ENCODE peak calls at places on chromosomes 1 and 21, in eight cellular contexts. U is A549, R is IMR-90, Y is tibial artery, S is fibroblast of lung, E is OCI-LY7, O is transverse colon, A is aorta. N is an unnamed sample.
A peak's percentile ranks its signal among the peaks of the same experiment; 100 is the strongest.

GRCh38 chr21:33763573-33763881 is 121.2 kb downstream of the ITSN1 start:
- DNase-seq in R (no peak), U (no peak), Y (no peak), O (no peak), A (no peak), S (no peak), E (no peak), N (no peak)

GRCh38 chr1:84103197-84103992 is 40.7 kb upstream of the PRKACB start:
- DNase-seq in Y (peak; percentile 73), O (peak; percentile 39), U (peak; percentile 82), R (peak; percentile 93), A (peak; percentile 64), S (peak; percentile 92), E (no peak), N (no peak)

GRCh38 chr1:236365999-236366570 is 28.0 kb upstream of the EDARADD start:
- DNase-seq in S (no peak), R (no peak), U (no peak), E (no peak), A (no peak), O (no peak), Y (no peak), N (no peak)

GRCh38 chr1:161934278-161934608 is 89.4 kb downstream of the OLFML2B start:
- DNase-seq in R (no peak), O (no peak), Y (no peak), U (no peak), A (no peak), S (no peak), E (peak; percentile 2), N (no peak)

GRCh38 chr1:231691618-231692259 is 65.1 kb downstream of the DISC1 start:
- DNase-seq in R (peak; percentile 47), O (no peak), U (peak; percentile 34), S (no peak), Y (no peak), A (peak; percentile 83), E (no peak), N (no peak)

GRCh38 chr1:50929376-50929958 is 30.6 kb downstream of the FAF1 start:
- DNase-seq in O (no peak), A (no peak), R (peak; percentile 59), E (peak; percentile 47), S (peak; percentile 72), U (peak; percentile 39), Y (no peak), N (no peak)

GRCh38 chr1:154937051-154937987 is 800 bp upstream of the PMVK start:
- DNase-seq in S (peak; percentile 98), E (peak; percentile 91), A (peak; percentile 97), O (peak; percentile 92), R (peak; percentile 97), U (peak; percentile 96), Y (peak; percentile 94), N (peak; percentile 87)

GRCh38 chr1:183110466-183110865 is 75.6 kb upstream of the LAMC2 start:
- DNase-seq in A (no peak), O (no peak), Y (no peak), E (no peak), U (no peak), R (no peak), S (no peak), N (no peak)

GRCh38 chr1:229114315-229114714 is 156.6 kb upstream of the RAB4A start:
- DNase-seq in E (no peak), R (no peak), O (no peak), Y (no peak), A (no peak), S (peak; percentile 8), U (peak; percentile 32), N (no peak)

GRCh38 chr1:157073944-157074685 is 25.5 kb downstream of the ETV3L start:
- DNase-seq in A (peak; percentile 89), O (peak; percentile 71), E (peak; percentile 23), Y (peak; percentile 80), U (peak; percentile 74), R (peak; percentile 68), S (peak; percentile 75), N (no peak)

GRCh38 chr1:8908388-8909151 is 30.1 kb upstream of the ENO1 start:
- DNase-seq in O (no peak), Y (no peak), E (no peak), U (peak; percentile 71), R (no peak), A (no peak), S (no peak), N (no peak)

GRCh38 chr1:22745675-22746585 is 35.3 kb downstream of the EPHB2 start:
- DNase-seq in R (peak; percentile 83), S (peak; percentile 60), O (peak; percentile 76), A (no peak), Y (no peak), U (peak; percentile 88), E (no peak), N (no peak)

GRCh38 chr1:206551985-206552325 is 44.6 kb downstream of the RASSF5 start:
- DNase-seq in A (no peak), S (no peak), R (no peak), Y (no peak), U (no peak), E (no peak), O (peak; percentile 28), N (peak; percentile 80)

GRCh38 chr1:225880210-225880584 is 2.0 kb downstream of the TMEM63A start:
- DNase-seq in E (no peak), U (no peak), A (peak; percentile 70), O (peak; percentile 54), Y (no peak), S (no peak), R (no peak), N (no peak)

GRCh38 chr1:24541711-24542346 is 14.1 kb upstream of the NCMAP start:
- DNase-seq in S (no peak), U (peak; percentile 35), Y (no peak), R (no peak), E (no peak), O (peak; percentile 56), A (no peak), N (no peak)

GRCh38 chr21:35127851-35128250 is 78.7 kb upstream of the RUNX1 start:
- DNase-seq in O (no peak), E (no peak), R (no peak), S (no peak), Y (no peak), U (no peak), A (no peak), N (no peak)

GRCh38 chr1:194466706-194467105 is 1280.3 kb upstream of the B3GALT2 start:
- DNase-seq in O (no peak), Y (no peak), A (no peak), E (no peak), R (no peak), U (no peak), S (peak; percentile 6), N (no peak)

DNA sequence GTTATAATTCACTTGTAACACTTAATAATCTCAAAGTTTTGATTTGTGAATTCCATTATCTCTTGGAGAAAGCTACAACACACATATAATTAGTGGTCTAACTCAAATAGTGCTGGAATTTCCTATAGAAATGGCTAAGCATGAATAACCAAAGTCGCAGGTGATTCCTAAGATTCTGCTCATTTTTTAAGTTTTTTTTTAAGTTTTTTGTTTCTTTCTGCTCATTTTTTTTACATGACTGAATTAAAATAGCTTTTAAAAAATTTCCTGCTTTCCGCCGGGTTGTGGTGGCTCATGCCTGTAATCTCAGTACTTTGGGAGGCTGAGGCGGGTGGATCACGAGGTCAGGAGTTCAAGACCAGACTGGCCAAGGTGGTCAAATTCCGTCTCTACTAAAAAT is 90.4 kb downstream of the APP start:
- DNase-seq in A (no peak), R (no peak), U (no peak), Y (no peak), E (no peak), S (no peak), O (no peak), N (no peak)
- H3K4me1 ChIP-seq in A (no peaks in the 10 kb centered on the region), R (peaks cover 3% of the 10 kb centered on the region), U (peaks cover 7% of the 10 kb centered on the region), Y (no peaks in the 10 kb centered on the region), E (no peaks in the 10 kb centered on the region), S (no peaks in the 10 kb centered on the region), O (no peaks in the 10 kb centered on the region), N (no peaks in the 10 kb centered on the region)

GRCh38 chr1:5649795-5650194 is 342.4 kb downstream of the NPHP4 start:
- DNase-seq in O (no peak), Y (no peak), E (no peak), A (peak; percentile 33), U (no peak), S (no peak), R (no peak), N (no peak)
- H3K9me3 ChIP-seq in O (no peaks in the 10 kb centered on the region), Y (no peaks in the 10 kb centered on the region), E (no peaks in the 10 kb centered on the region), A (no peaks in the 10 kb centered on the region), U (no peaks in the 10 kb centered on the region), S (no peaks in the 10 kb centered on the region), R (peaks cover 68% of the 10 kb centered on the region), N (no peaks in the 10 kb centered on the region)

DNA sequence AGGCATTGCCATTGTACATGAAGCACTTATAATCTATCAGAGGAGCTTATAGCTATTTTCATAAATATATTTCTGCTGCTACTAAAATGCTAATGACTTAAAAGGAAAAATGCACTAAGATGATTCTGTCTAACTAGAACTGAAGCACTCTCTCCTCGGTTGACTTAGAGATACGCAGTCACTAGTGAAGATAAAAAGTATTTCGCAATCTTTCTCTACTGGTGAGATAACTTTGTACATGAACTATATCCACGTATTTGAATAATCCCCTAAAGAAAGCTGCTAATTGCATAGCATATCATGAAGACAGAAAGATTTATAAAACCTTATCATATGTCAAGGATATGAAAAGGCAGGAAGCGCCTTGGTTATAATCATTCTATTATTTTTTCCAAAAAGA is 658.1 kb upstream of the PRMT6 start:
- DNase-seq in O (no peak), Y (no peak), A (no peak), U (no peak), S (no peak), E (no peak), R (no peak), N (no peak)
- H3K27ac ChIP-seq in O (no peak overlapping the region), Y (no peak overlapping the region), A (no peak overlapping the region), U (no peak overlapping the region), S (no peak overlapping the region), E (no peak overlapping the region), R (no peak overlapping the region), N (no peak overlapping the region)

GRCh38 chr1:31055501-31055900 is 10.0 kb downstream of the PUM1 start:
- DNase-seq in E (no peak), O (no peak), A (no peak), R (no peak), U (no peak), S (no peak), Y (no peak), N (no peak)

GRCh38 chr1:31055953-31056352 is 9.6 kb downstream of the PUM1 start:
- DNase-seq in Y (no peak), O (no peak), E (no peak), S (no peak), R (no peak), A (no peak), U (no peak), N (no peak)

GRCh38 chr1:31054349-31054748 is 11.2 kb downstream of the PUM1 start:
- DNase-seq in U (no peak), S (no peak), E (no peak), Y (no peak), O (no peak), A (no peak), R (peak; percentile 38), N (no peak)

GRCh38 chr1:31058012-31058411 is 7.5 kb downstream of the PUM1 start:
- DNase-seq in O (no peak), Y (no peak), R (no peak), A (peak; percentile 9), S (no peak), U (no peak), E (no peak), N (no peak)

DNA sequence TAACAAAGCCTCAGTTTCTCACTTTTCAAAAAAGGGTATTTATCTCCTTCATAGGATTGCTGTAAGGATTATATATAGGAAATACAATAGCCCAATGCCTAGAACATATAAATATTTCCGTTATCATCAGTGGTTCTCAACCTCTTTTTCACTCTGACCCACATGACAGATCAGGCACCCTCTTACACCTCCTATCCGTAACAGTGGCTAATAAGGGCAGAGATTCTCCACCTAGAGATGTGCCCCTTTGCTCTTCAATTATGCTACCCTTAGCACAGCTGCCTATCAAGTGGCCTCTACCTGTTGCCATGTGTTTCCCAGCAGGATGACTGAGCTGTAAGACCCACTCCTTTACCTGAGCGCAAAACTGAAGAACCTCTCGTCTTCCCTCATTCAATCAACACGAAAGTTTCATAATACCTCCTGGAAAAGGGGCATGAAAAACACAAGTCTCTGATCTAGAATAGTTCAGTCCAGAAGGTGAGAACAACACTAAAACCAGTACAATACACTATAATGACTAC is 10.5 kb downstream of the PUM1 start:
- DNase-seq in Y (no peak), O (no peak), E (no peak), S (no peak), A (no peak), R (no peak), U (no peak), N (no peak)
- H3K4me1 ChIP-seq in Y (peaks cover 52% of the 10 kb centered on the region), O (peaks cover 35% of the 10 kb centered on the region), E (peaks cover 8% of the 10 kb centered on the region), S (peaks cover 7% of the 10 kb centered on the region), A (peaks cover 9% of the 10 kb centered on the region), R (peaks cover 6% of the 10 kb centered on the region), U (peaks cover 7% of the 10 kb centered on the region), N (peaks cover 49% of the 10 kb centered on the region)

N was measured in effector memory CD4-positive, alpha-beta T cell.